ENCODE peak calls at places on chromosomes 16 and 17, in seven cellular contexts. O is progenitor cell of endocrine pancreas; H is HFFc6; V is bronchial epithelial cell; R is CD4-positive, alpha-beta T cell; P is foreskin fibroblast; M is GM10248. B is an unnamed sample.

GRCh38 chr17:57989011-57989345 is 924 bp upstream of the VEZF1 start:
- DNase-seq in O (no peak), H (peak; percentile 55), V (no peak), R (no peak), P (peak; percentile 79), M (no peak), B (no peak)

GRCh38 chr17:30345527-30346075 is 11.7 kb upstream of the TMIGD1 start:
- DNase-seq in O (no peak), H (no peak), V (peak; percentile 87), R (no peak), P (no peak), M (peak; percentile 20), B (peak; percentile 5)

GRCh38 chr17:18141210-18141803 is 32.8 kb downstream of the MYO15A start:
- DNase-seq in O (no peak), H (peak; percentile 66), V (peak; percentile 52), R (no peak), P (peak; percentile 78), M (peak; percentile 78), B (peak; percentile 79)

GRCh38 chr17:67578058-67578457 is 139.7 kb upstream of the NOL11 start:
- DNase-seq in O (no peak), H (no peak), V (no peak), R (no peak), P (no peak), M (peak; percentile 50), B (peak; percentile 34)

GRCh38 chr16:81778861-81779539 is at the start of gene PLCG2:
- DNase-seq in O (peak; percentile 56), H (no peak), V (peak; percentile 33), R (peak; percentile 61), P (peak; percentile 77), M (peak; percentile 92), B (peak; percentile 96)

GRCh38 chr17:68462381-68463210 is 5.3 kb upstream of the WIPI1 start:
- DNase-seq in O (peak; percentile 47), H (peak; percentile 65), V (peak; percentile 89), R (peak; percentile 47), P (peak; percentile 89), M (peak; percentile 62), B (peak; percentile 56)

GRCh38 chr17:48723555-48724239 is 712 bp downstream of the PRAC2 start:
- DNase-seq in O (no peak), H (no peak), V (no peak), R (no peak), P (peak; percentile 63), M (no peak), B (no peak)

GRCh38 chr17:27457731-27458523 is 1.7 kb downstream of the KSR1 start:
- DNase-seq in O (no peak), H (no peak), V (no peak), R (no peak), P (peak; percentile 38), M (peak; percentile 57), B (peak; percentile 63)

GRCh38 chr17:9862191-9862590 is 36.5 kb downstream of the GLP2R start:
- DNase-seq in O (no peak), H (no peak), V (no peak), R (no peak), P (no peak), M (no peak), B (no peak)

GRCh38 chr17:142102-142661 is 4.8 kb downstream of the SCGB1C2 start:
- DNase-seq in O (peak; percentile 7), H (peak; percentile 40), V (no peak), R (peak; percentile 33), P (no peak), M (no peak), B (no peak)

GRCh38 chr17:44598329-44598728 is 41.0 kb downstream of the FZD2 start:
- DNase-seq in O (no peak), H (no peak), V (no peak), R (no peak), P (no peak), M (no peak), B (no peak)

GRCh38 chr16:12231666-12232065 is 255.1 kb downstream of the SNX29 start:
- DNase-seq in O (no peak), H (peak; percentile 80), V (peak; percentile 46), R (no peak), P (peak; percentile 76), M (no peak), B (no peak)

GRCh38 chr17:66367112-66367511 is 64.7 kb downstream of the PRKCA start:
- DNase-seq in O (no peak), H (no peak), V (no peak), R (no peak), P (no peak), M (no peak), B (no peak)

GRCh38 chr16:85081765-85082164 is 30.5 kb downstream of the CIBAR2 start:
- DNase-seq in O (no peak), H (no peak), V (no peak), R (no peak), P (no peak), M (no peak), B (no peak)

GRCh38 chr16:71440669-71441347 is 1.0 kb downstream of the TLE7 start:
- DNase-seq in O (no peak), H (no peak), V (no peak), R (no peak), P (no peak), M (peak; percentile 67), B (peak; percentile 79)

GRCh38 chr17:29133146-29133713 is 47.0 kb downstream of the MYO18A start:
- DNase-seq in O (no peak), H (peak; percentile 72), V (no peak), R (no peak), P (peak; percentile 92), M (no peak), B (no peak)

GRCh38 chr17:7462474-7463367 is 16.7 kb downstream of the ZBTB4 start:
- DNase-seq in O (no peak), H (no peak), V (no peak), R (no peak), P (no peak), M (no peak), B (no peak)

GRCh38 chr17:81097134-81097942 is 62.4 kb downstream of the BAIAP2 start:
- DNase-seq in O (peak; percentile 43), H (peak; percentile 61), V (peak; percentile 67), R (peak; percentile 55), P (peak; percentile 94), M (peak; percentile 65), B (peak; percentile 68)

GRCh38 chr17:28549274-28550132 is 2.9 kb downstream of the UNC119 start:
- DNase-seq in O (no peak), H (no peak), V (no peak), R (peak; percentile 62), P (no peak), M (peak; percentile 80), B (peak; percentile 86)

GRCh38 chr16:23060458-23061320 is 88.6 kb downstream of the USP31 start:
- DNase-seq in O (peak; percentile 49), H (peak; percentile 67), V (peak; percentile 69), R (peak; percentile 33), P (peak; percentile 90), M (peak; percentile 69), B (peak; percentile 70)

GRCh38 chr17:74758846-74759163 is 10.4 kb downstream of the NHERF1 start:
- DNase-seq in O (no peak), H (no peak), V (peak; percentile 55), R (peak; percentile 28), P (peak; percentile 65), M (no peak), B (no peak)

GRCh38 chr17:59141860-59142259 is 13.1 kb downstream of the SKA2 start:
- DNase-seq in O (no peak), H (no peak), V (peak; percentile 82), R (no peak), P (no peak), M (no peak), B (no peak)

GRCh38 chr17:66578781-66579489 is 256.0 kb upstream of the CACNG5 start:
- DNase-seq in O (no peak), H (no peak), V (no peak), R (no peak), P (peak; percentile 29), M (no peak), B (no peak)

GRCh38 chr17:75571197-75571884 is 16.3 kb upstream of the MYO15B start:
- DNase-seq in O (no peak), H (no peak), V (no peak), R (no peak), P (peak; percentile 42), M (peak; percentile 91), B (peak; percentile 88)

DNA sequence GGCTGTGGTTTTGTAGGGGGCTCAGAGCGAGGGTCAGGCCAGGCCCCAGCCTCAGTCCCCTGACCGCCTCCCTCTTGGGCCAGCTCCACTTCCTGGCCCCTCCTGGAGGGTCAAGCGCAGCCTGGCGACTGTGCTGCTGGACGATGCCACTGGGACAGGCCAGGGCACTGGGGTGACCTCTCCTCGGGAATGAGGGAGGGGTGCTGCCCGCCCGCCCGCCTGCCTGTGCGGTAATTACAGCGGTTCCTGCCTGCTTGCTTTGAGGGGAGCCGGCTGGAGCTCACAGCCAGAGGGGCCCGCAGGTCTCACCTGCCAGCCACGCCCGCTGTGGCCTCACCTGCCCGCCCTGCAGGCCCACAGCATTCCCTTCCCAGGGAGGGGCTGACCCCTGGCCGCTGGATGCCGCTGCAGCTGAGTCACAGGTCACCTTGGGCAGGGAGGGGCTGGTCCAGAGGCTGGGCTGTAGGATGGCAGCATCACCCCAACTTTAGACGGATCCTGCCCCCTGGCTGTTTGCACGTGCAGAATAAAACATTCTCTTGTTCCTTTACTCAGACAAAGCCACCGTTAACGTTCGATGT is 76.7 kb upstream of the CBX4 start:
- DNase-seq in O (peak; percentile 52), H (peak; percentile 42), V (peak; percentile 36), R (no peak), P (peak; percentile 47), M (no peak), B (no peak)
- TF ChIP-seq CTCF in O (peak; percentile 34), H (peak; percentile 71), V (peak; percentile 54), R (peak; percentile 14), P (no peak), M (peak; percentile 29), B (peak; percentile 3)

GRCh38 chr16:65342231-65342866 is 220.5 kb upstream of the CDH11 start:
- DNase-seq in O (no peak), H (no peak), V (no peak), R (no peak), P (peak; percentile 14), M (no peak), B (no peak)
- TF ChIP-seq CTCF in O (no peak), H (peak; percentile 27), V (no peak), R (no peak), P (no peak), M (no peak), B (no peak)

GRCh38 chr17:14301279-14301760 is 439 bp downstream of the HS3ST3B1 start:
- DNase-seq in O (no peak), H (no peak), V (peak; percentile 29), R (peak; percentile 46), P (no peak), M (no peak), B (peak; percentile 49)
- TF ChIP-seq CTCF in O (peak; percentile 36), H (peak; percentile 59), V (no peak), R (peak; percentile 42), P (no peak), M (no peak), B (no peak)

DNA sequence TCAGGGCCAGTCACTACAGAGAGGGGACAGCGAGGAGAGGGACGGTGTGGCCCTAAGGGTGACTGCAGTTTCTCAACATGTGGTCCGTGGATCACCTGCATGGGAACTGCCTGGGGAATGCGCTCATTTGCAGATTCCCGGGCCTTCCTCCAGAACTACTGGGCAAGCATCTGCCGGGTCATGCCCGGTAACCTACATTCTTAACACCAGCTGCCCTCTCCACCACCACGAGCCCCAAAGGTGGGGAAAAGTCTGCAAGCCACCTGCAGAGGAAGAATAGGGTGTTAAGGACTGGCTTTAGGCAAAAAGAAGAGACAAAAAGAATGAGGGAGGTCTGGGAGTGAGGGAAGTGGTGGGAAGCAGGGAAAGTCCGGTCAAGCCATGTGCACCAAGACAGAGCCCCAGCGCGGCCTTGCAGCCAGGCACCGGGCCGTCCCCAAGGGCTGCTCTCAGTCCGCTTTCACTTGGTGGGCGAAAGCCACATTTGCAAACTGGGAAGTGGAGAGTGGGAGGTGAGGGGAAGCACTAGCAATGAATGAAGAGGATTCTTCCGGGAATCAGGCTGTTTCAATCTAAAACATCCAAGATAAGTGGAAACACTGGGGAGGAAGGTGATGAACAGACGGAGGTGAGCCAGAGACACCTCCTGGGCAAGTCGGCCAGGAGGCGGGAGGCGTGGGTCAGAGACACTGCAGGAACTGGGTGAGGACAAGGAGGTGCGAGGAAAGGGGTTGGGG is 70.3 kb downstream of the N4BP1 start:
- DNase-seq in O (no peak), H (no peak), V (no peak), R (no peak), P (no peak), M (no peak), B (no peak)
- TF ChIP-seq CTCF in O (no peak), H (no peak), V (no peak), R (no peak), P (no peak), M (no peak), B (no peak)

B was measured in GM20000.